ENCODE peak calls at places on chromosomes 12 and 14, in seven cellular contexts. One of them, this sample, is unnamed.
A peak's percentile ranks its signal among the peaks of the same experiment; 100 is the strongest.

GRCh38 chr14:82447586-82447985 is 913.9 kb upstream of the SEL1L start:
- DNase-seq in IMR-90: no peak
- DNase-seq in mesendoderm: peak; percentile 28
- DNase-seq in neuronal stem cell: no peak
- DNase-seq in mesenchymal stem cell: no peak
- DNase-seq in trophoblast cell: no peak
- DNase-seq in H9: no peak
- DNase-seq in this sample: no peak

GRCh38 chr12:131850856-131851559 is 22.8 kb downstream of the MMP17 start:
- DNase-seq in H9: peak; percentile 80
- DNase-seq in mesenchymal stem cell: no peak
- DNase-seq in mesendoderm: no peak
- DNase-seq in neuronal stem cell: no peak
- DNase-seq in trophoblast cell: no peak
- DNase-seq in IMR-90: no peak
- DNase-seq in this sample: no peak

GRCh38 chr12:62726471-62726980 is 208.4 kb downstream of the PPM1H start:
- DNase-seq in H9: no peak
- DNase-seq in mesenchymal stem cell: no peak
- DNase-seq in IMR-90: no peak
- DNase-seq in trophoblast cell: peak; percentile 83
- DNase-seq in neuronal stem cell: no peak
- DNase-seq in mesendoderm: no peak
- DNase-seq in this sample: no peak

GRCh38 chr12:123120452-123121166 is 30.3 kb downstream of the PITPNM2 start:
- DNase-seq in trophoblast cell: peak; percentile 91
- DNase-seq in H9: no peak
- DNase-seq in IMR-90: no peak
- DNase-seq in neuronal stem cell: no peak
- DNase-seq in mesendoderm: no peak
- DNase-seq in mesenchymal stem cell: no peak
- DNase-seq in this sample: no peak

GRCh38 chr12:74791365-74791764 is 253.7 kb downstream of the ATXN7L3B start:
- DNase-seq in IMR-90: no peak
- DNase-seq in neuronal stem cell: no peak
- DNase-seq in mesenchymal stem cell: no peak
- DNase-seq in H9: no peak
- DNase-seq in trophoblast cell: no peak
- DNase-seq in mesendoderm: peak; percentile 21
- DNase-seq in this sample: no peak

GRCh38 chr14:84707830-84708229 is 822.1 kb upstream of the FLRT2 start:
- DNase-seq in IMR-90: no peak
- DNase-seq in trophoblast cell: no peak
- DNase-seq in neuronal stem cell: no peak
- DNase-seq in mesenchymal stem cell: no peak
- DNase-seq in H9: no peak
- DNase-seq in mesendoderm: peak; percentile 37
- DNase-seq in this sample: no peak

GRCh38 chr12:112584266-112584722 is 165.5 kb downstream of the PTPN11 start:
- DNase-seq in neuronal stem cell: no peak
- DNase-seq in trophoblast cell: no peak
- DNase-seq in H9: peak; percentile 88
- DNase-seq in IMR-90: no peak
- DNase-seq in mesendoderm: peak; percentile 73
- DNase-seq in mesenchymal stem cell: no peak
- DNase-seq in this sample: peak; percentile 69

GRCh38 chr12:124395986-124396385 is 101.1 kb downstream of the RFLNA start:
- DNase-seq in mesendoderm: no peak
- DNase-seq in IMR-90: no peak
- DNase-seq in H9: no peak
- DNase-seq in neuronal stem cell: no peak
- DNase-seq in mesenchymal stem cell: no peak
- DNase-seq in trophoblast cell: no peak
- DNase-seq in this sample: no peak

GRCh38 chr14:89425931-89426330 is 8.9 kb upstream of the FOXN3 start:
- DNase-seq in mesendoderm: peak; percentile 73
- DNase-seq in mesenchymal stem cell: peak; percentile 93
- DNase-seq in trophoblast cell: peak; percentile 96
- DNase-seq in H9: no peak
- DNase-seq in IMR-90: peak; percentile 99
- DNase-seq in neuronal stem cell: no peak
- DNase-seq in this sample: no peak

GRCh38 chr12:101924647-101925046 is 47.3 kb downstream of the DRAM1 start:
- DNase-seq in trophoblast cell: peak; percentile 51
- DNase-seq in neuronal stem cell: no peak
- DNase-seq in H9: no peak
- DNase-seq in mesenchymal stem cell: peak; percentile 43
- DNase-seq in IMR-90: peak; percentile 46
- DNase-seq in mesendoderm: peak; percentile 26
- DNase-seq in this sample: no peak

GRCh38 chr12:65962921-65963883 is 138.9 kb downstream of the HMGA2 start:
- DNase-seq in mesenchymal stem cell: no peak
- DNase-seq in IMR-90: no peak
- DNase-seq in mesendoderm: peak; percentile 74
- DNase-seq in H9: peak; percentile 77
- DNase-seq in neuronal stem cell: no peak
- DNase-seq in trophoblast cell: peak; percentile 37
- DNase-seq in this sample: peak; percentile 77

GRCh38 chr14:74670726-74671125 is 42.2 kb downstream of the AREL1 start:
- DNase-seq in H9: no peak
- DNase-seq in IMR-90: peak; percentile 82
- DNase-seq in mesenchymal stem cell: peak; percentile 74
- DNase-seq in trophoblast cell: no peak
- DNase-seq in mesendoderm: no peak
- DNase-seq in neuronal stem cell: no peak
- DNase-seq in this sample: no peak

GRCh38 chr12:53805067-53805466 is 53.3 kb upstream of the CISTR start:
- DNase-seq in mesendoderm: no peak
- DNase-seq in neuronal stem cell: no peak
- DNase-seq in IMR-90: peak; percentile 64
- DNase-seq in mesenchymal stem cell: peak; percentile 55
- DNase-seq in trophoblast cell: peak; percentile 39
- DNase-seq in H9: no peak
- DNase-seq in this sample: no peak

GRCh38 chr14:103593577-103593976 is 30.8 kb downstream of the COA8 start:
- DNase-seq in mesenchymal stem cell: no peak
- DNase-seq in H9: no peak
- DNase-seq in mesendoderm: no peak
- DNase-seq in neuronal stem cell: no peak
- DNase-seq in IMR-90: no peak
- DNase-seq in trophoblast cell: no peak
- DNase-seq in this sample: no peak

GRCh38 chr14:85798852-85799251 is 268.9 kb downstream of the FLRT2 start:
- DNase-seq in H9: no peak
- DNase-seq in mesenchymal stem cell: no peak
- DNase-seq in neuronal stem cell: no peak
- DNase-seq in trophoblast cell: no peak
- DNase-seq in IMR-90: no peak
- DNase-seq in mesendoderm: no peak
- DNase-seq in this sample: no peak

GRCh38 chr12:54736549-54736948 is 88.4 kb upstream of the DCD start:
- DNase-seq in H9: no peak
- DNase-seq in mesendoderm: no peak
- DNase-seq in neuronal stem cell: no peak
- DNase-seq in mesenchymal stem cell: no peak
- DNase-seq in trophoblast cell: no peak
- DNase-seq in IMR-90: no peak
- DNase-seq in this sample: no peak

GRCh38 chr12:106894774-106895173 is 60.9 kb upstream of the TMEM263 start:
- DNase-seq in H9: no peak
- DNase-seq in trophoblast cell: no peak
- DNase-seq in neuronal stem cell: no peak
- DNase-seq in IMR-90: peak; percentile 7
- DNase-seq in mesendoderm: no peak
- DNase-seq in mesenchymal stem cell: no peak
- DNase-seq in this sample: no peak

GRCh38 chr12:132998742-132999141 is 12.6 kb downstream of the ZNF26 start:
- DNase-seq in neuronal stem cell: no peak
- DNase-seq in H9: no peak
- DNase-seq in mesenchymal stem cell: no peak
- DNase-seq in mesendoderm: peak; percentile 31
- DNase-seq in IMR-90: no peak
- DNase-seq in trophoblast cell: no peak
- DNase-seq in this sample: no peak

GRCh38 chr12:21656931-21657335 is 709 bp downstream of the LDHB start:
- DNase-seq in trophoblast cell: peak; percentile 23
- DNase-seq in neuronal stem cell: peak; percentile 5
- DNase-seq in IMR-90: peak; percentile 50
- DNase-seq in H9: peak; percentile 47
- DNase-seq in mesendoderm: peak; percentile 68
- DNase-seq in mesenchymal stem cell: peak; percentile 69
- DNase-seq in this sample: no peak

GRCh38 chr12:40149673-40150260 is 43.9 kb upstream of the SLC2A13 start:
- DNase-seq in neuronal stem cell: no peak
- DNase-seq in trophoblast cell: peak; percentile 27
- DNase-seq in IMR-90: no peak
- DNase-seq in mesenchymal stem cell: no peak
- DNase-seq in H9: no peak
- DNase-seq in mesendoderm: peak; percentile 33
- DNase-seq in this sample: no peak

GRCh38 chr14:103517172-103517566 is 5.5 kb downstream of the CKB start:
- DNase-seq in neuronal stem cell: no peak
- DNase-seq in mesenchymal stem cell: no peak
- DNase-seq in trophoblast cell: no peak
- DNase-seq in mesendoderm: no peak
- DNase-seq in H9: no peak
- DNase-seq in IMR-90: no peak
- DNase-seq in this sample: no peak

GRCh38 chr12:87849074-87849473 is 180.1 kb downstream of the C12orf50 start:
- DNase-seq in mesendoderm: no peak
- DNase-seq in H9: no peak
- DNase-seq in neuronal stem cell: no peak
- DNase-seq in IMR-90: no peak
- DNase-seq in mesenchymal stem cell: no peak
- DNase-seq in trophoblast cell: no peak
- DNase-seq in this sample: no peak

GRCh38 chr14:105385322-105385637 is 13.1 kb upstream of the TEX22 start:
- DNase-seq in mesenchymal stem cell: no peak
- DNase-seq in H9: peak; percentile 27
- DNase-seq in trophoblast cell: no peak
- DNase-seq in neuronal stem cell: no peak
- DNase-seq in IMR-90: no peak
- DNase-seq in mesendoderm: no peak
- DNase-seq in this sample: no peak

GRCh38 chr14:29518335-29518734 is 409.3 kb downstream of the PRKD1 start:
- DNase-seq in mesendoderm: no peak
- DNase-seq in trophoblast cell: no peak
- DNase-seq in H9: no peak
- DNase-seq in mesenchymal stem cell: no peak
- DNase-seq in IMR-90: peak; percentile 28
- DNase-seq in neuronal stem cell: no peak
- DNase-seq in this sample: no peak

GRCh38 chr14:103735439-103735814 is 19.8 kb downstream of the ZFYVE21 start:
- DNase-seq in mesendoderm: no peak
- DNase-seq in H9: no peak
- DNase-seq in neuronal stem cell: no peak
- DNase-seq in mesenchymal stem cell: no peak
- DNase-seq in IMR-90: no peak
- DNase-seq in trophoblast cell: no peak
- DNase-seq in this sample: no peak

GRCh38 chr12:1419849-1420371 is 174.5 kb downstream of the FBXL14 start:
- DNase-seq in H9: no peak
- DNase-seq in neuronal stem cell: no peak
- DNase-seq in IMR-90: no peak
- DNase-seq in mesendoderm: peak; percentile 41
- DNase-seq in mesenchymal stem cell: no peak
- DNase-seq in trophoblast cell: no peak
- DNase-seq in this sample: no peak

GRCh38 chr12:47033797-47034555 is 45.4 kb upstream of the PCED1B start:
- DNase-seq in IMR-90: no peak
- DNase-seq in neuronal stem cell: no peak
- DNase-seq in H9: no peak
- DNase-seq in trophoblast cell: peak; percentile 99
- DNase-seq in mesendoderm: no peak
- DNase-seq in mesenchymal stem cell: no peak
- DNase-seq in this sample: no peak

GRCh38 chr12:115606040-115606439 is 671.5 kb downstream of the MED13L start:
- DNase-seq in H9: no peak
- DNase-seq in trophoblast cell: no peak
- DNase-seq in mesenchymal stem cell: no peak
- DNase-seq in neuronal stem cell: no peak
- DNase-seq in IMR-90: no peak
- DNase-seq in mesendoderm: no peak
- DNase-seq in this sample: no peak

GRCh38 chr12:66693901-66694513 is 15.1 kb upstream of the GRIP1 start:
- DNase-seq in mesenchymal stem cell: peak; percentile 71
- DNase-seq in H9: no peak
- DNase-seq in mesendoderm: peak; percentile 68
- DNase-seq in neuronal stem cell: peak; percentile 39
- DNase-seq in trophoblast cell: peak; percentile 94
- DNase-seq in IMR-90: peak; percentile 69
- DNase-seq in this sample: no peak

GRCh38 chr12:25195056-25195971 is at the start of the genes DNAI7 and ETFRF1:
- DNase-seq in neuronal stem cell: peak; percentile 95
- DNase-seq in IMR-90: peak; percentile 92
- DNase-seq in H9: peak; percentile 100
- DNase-seq in trophoblast cell: peak; percentile 99
- DNase-seq in mesendoderm: peak; percentile 99
- DNase-seq in mesenchymal stem cell: peak; percentile 97
- DNase-seq in this sample: peak; percentile 99
- H2BK5ac ChIP-seq in neuronal stem cell: no peak within 1 kb of the TSS
- H2BK5ac ChIP-seq in IMR-90: peak within 1 kb of the TSS; percentile 83
- H2BK5ac ChIP-seq in H9: no peak within 1 kb of the TSS
- H2BK5ac ChIP-seq in trophoblast cell: peak within 1 kb of the TSS; percentile 7
- H2BK5ac ChIP-seq in mesendoderm: no peak within 1 kb of the TSS
- H2BK5ac ChIP-seq in mesenchymal stem cell: no peak within 1 kb of the TSS
- H2BK5ac ChIP-seq in this sample: peak within 1 kb of the TSS; percentile 67

DNA sequence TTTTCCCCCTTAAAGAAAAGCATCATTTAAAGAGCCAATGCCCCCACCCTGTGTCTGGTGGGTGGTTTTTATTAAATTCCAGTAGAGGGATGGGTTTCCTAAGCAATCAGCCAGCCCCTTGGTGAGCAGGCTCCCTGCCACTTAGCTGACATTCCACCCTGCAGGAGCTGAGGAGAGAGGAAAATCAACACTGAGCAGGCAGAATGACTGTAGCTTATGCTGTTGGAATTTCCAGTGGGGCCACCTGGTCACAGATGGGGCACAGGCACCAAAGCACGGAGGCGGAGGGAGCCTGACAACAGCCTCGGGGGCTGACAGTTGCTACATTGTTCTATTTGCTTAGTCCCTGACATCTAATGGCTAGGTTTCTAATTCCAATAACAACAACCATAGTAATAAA is 127.7 kb downstream of the TMEM30B start:
- DNase-seq in mesendoderm: peak; percentile 77
- DNase-seq in H9: no peak
- DNase-seq in trophoblast cell: no peak
- DNase-seq in neuronal stem cell: no peak
- DNase-seq in IMR-90: peak; percentile 49
- DNase-seq in mesenchymal stem cell: peak; percentile 43
- DNase-seq in this sample: no peak
- H2BK5ac ChIP-seq in mesendoderm: no peak overlapping the region
- H2BK5ac ChIP-seq in H9: no peak overlapping the region
- H2BK5ac ChIP-seq in trophoblast cell: no peak overlapping the region
- H2BK5ac ChIP-seq in neuronal stem cell: no peak overlapping the region
- H2BK5ac ChIP-seq in IMR-90: peak overlapping the region; percentile 85
- H2BK5ac ChIP-seq in mesenchymal stem cell: no peak overlapping the region
- H2BK5ac ChIP-seq in this sample: no peak overlapping the region

GRCh38 chr12:109299849-109300248 is 9.2 kb downstream of the FOXN4 start:
- DNase-seq in trophoblast cell: no peak
- DNase-seq in mesendoderm: no peak
- DNase-seq in neuronal stem cell: no peak
- DNase-seq in IMR-90: no peak
- DNase-seq in mesenchymal stem cell: no peak
- DNase-seq in H9: no peak
- DNase-seq in this sample: no peak
- H2BK5ac ChIP-seq in trophoblast cell: no peak overlapping the region
- H2BK5ac ChIP-seq in mesendoderm: no peak overlapping the region
- H2BK5ac ChIP-seq in neuronal stem cell: no peak overlapping the region
- H2BK5ac ChIP-seq in IMR-90: no peak overlapping the region
- H2BK5ac ChIP-seq in mesenchymal stem cell: no peak overlapping the region
- H2BK5ac ChIP-seq in H9: no peak overlapping the region
- H2BK5ac ChIP-seq in this sample: no peak overlapping the region

GRCh38 chr12:48965447-48965846 is 6.1 kb downstream of the WNT10B start:
- DNase-seq in neuronal stem cell: no peak
- DNase-seq in IMR-90: peak; percentile 38
- DNase-seq in mesendoderm: peak; percentile 60
- DNase-seq in H9: peak; percentile 77
- DNase-seq in trophoblast cell: no peak
- DNase-seq in mesenchymal stem cell: peak; percentile 48
- DNase-seq in this sample: no peak
- H2BK5ac ChIP-seq in neuronal stem cell: no peak overlapping the region
- H2BK5ac ChIP-seq in IMR-90: no peak overlapping the region
- H2BK5ac ChIP-seq in mesendoderm: no peak overlapping the region
- H2BK5ac ChIP-seq in H9: no peak overlapping the region
- H2BK5ac ChIP-seq in trophoblast cell: no peak overlapping the region
- H2BK5ac ChIP-seq in mesenchymal stem cell: no peak overlapping the region
- H2BK5ac ChIP-seq in this sample: no peak overlapping the region

This sample was measured in H1.